ENCODE peak calls at places on chromosomes 16 and 17, in four cellular contexts. I, B, C and K are unnamed samples.

GRCh38 chr17:66441012-66441703 is 138.7 kb downstream of the PRKCA start:
- DNase-seq in I (no peak), B (no peak), C (no peak), K (no peak)

GRCh38 chr17:65074778-65075250 is 18.3 kb upstream of the GNA13 start:
- DNase-seq in I (peak; percentile 28), B (no peak), C (peak; percentile 60), K (peak; percentile 91)

GRCh38 chr16:78563905-78564304 is 464.5 kb downstream of the WWOX start:
- DNase-seq in I (no peak), B (no peak), C (no peak), K (no peak)

GRCh38 chr17:60300011-60300410 is 91.9 kb downstream of the USP32 start:
- DNase-seq in I (no peak), B (no peak), C (no peak), K (no peak)

GRCh38 chr16:23141500-23141899 is 7.8 kb downstream of the USP31 start:
- DNase-seq in I (no peak), B (no peak), C (no peak), K (no peak)

GRCh38 chr16:58332997-58333700 is 38.3 kb upstream of the PRSS54 start:
- DNase-seq in I (no peak), B (peak; percentile 62), C (no peak), K (no peak)

GRCh38 chr17:74045608-74046007 is 157.9 kb upstream of the RPL38 start:
- DNase-seq in I (no peak), B (no peak), C (no peak), K (no peak)

GRCh38 chr16:88747588-88748301 is 37.3 kb downstream of the PIEZO1 start:
- DNase-seq in I (peak; percentile 85), B (peak; percentile 87), C (peak; percentile 66), K (no peak)

GRCh38 chr17:37417852-37418251 is 11.2 kb downstream of the TADA2A start:
- DNase-seq in I (no peak), B (no peak), C (no peak), K (no peak)

GRCh38 chr16:84940670-84941551 is 70.4 kb downstream of the ZDHHC7 start:
- DNase-seq in I (no peak), B (no peak), C (no peak), K (peak; percentile 93)

GRCh38 chr17:43402567-43402966 is 3.8 kb downstream of the ARL4D start:
- DNase-seq in I (no peak), B (no peak), C (peak; percentile 48), K (no peak)

GRCh38 chr16:11992594-11993524 is 16.3 kb downstream of the SNX29 start:
- DNase-seq in I (no peak), B (no peak), C (no peak), K (no peak)

GRCh38 chr17:2058521-2059124 is 3.7 kb downstream of the HIC1 start:
- DNase-seq in I (no peak), B (peak; percentile 92), C (no peak), K (no peak)

GRCh38 chr16:8935989-8936388 is 27.7 kb downstream of the USP7 start:
- DNase-seq in I (peak; percentile 49), B (peak; percentile 66), C (peak; percentile 58), K (peak; percentile 39)

GRCh38 chr16:77721752-77722314 is 481 bp upstream of the NUDT7 start:
- DNase-seq in I (no peak), B (no peak), C (no peak), K (no peak)

GRCh38 chr17:81349397-81350319 is 45.6 kb upstream of the BAHCC1 start:
- DNase-seq in I (peak; percentile 86), B (no peak), C (peak; percentile 79), K (no peak)

GRCh38 chr17:72237223-72237622 is 116.4 kb downstream of the SOX9 start:
- DNase-seq in I (no peak), B (peak; percentile 25), C (no peak), K (no peak)

GRCh38 chr17:58330997-58331814 is 2.6 kb upstream of the TSPOAP1 start:
- DNase-seq in I (peak; percentile 69), B (peak; percentile 12), C (no peak), K (peak; percentile 20)

GRCh38 chr16:4945560-4946502 is 8.9 kb upstream of the PPL start:
- DNase-seq in I (no peak), B (no peak), C (no peak), K (no peak)

GRCh38 chr16:89033796-89034572 is 57.0 kb upstream of the CBFA2T3 start:
- DNase-seq in I (no peak), B (no peak), C (no peak), K (no peak)

GRCh38 chr17:3695723-3696411 is at the start of gene P2RX5:
- DNase-seq in I (peak; percentile 56), B (peak; percentile 58), C (no peak), K (peak; percentile 81)

GRCh38 chr16:28264656-28265055 is 27.7 kb upstream of the SBK1 start:
- DNase-seq in I (peak; percentile 45), B (no peak), C (no peak), K (no peak)

GRCh38 chr17:77332034-77332971 is 191.5 kb downstream of the SEC14L1 start:
- DNase-seq in I (no peak), B (peak; percentile 1), C (no peak), K (no peak)

GRCh38 chr16:12775689-12776236 is 27.9 kb downstream of the CPPED1 start:
- DNase-seq in I (no peak), B (no peak), C (no peak), K (no peak)

GRCh38 chr16:51907680-51908079 is 639.3 kb downstream of the TOX3 start:
- DNase-seq in I (no peak), B (no peak), C (no peak), K (no peak)

GRCh38 chr17:45147102-45147580 is 1.1 kb upstream of the HEXIM1 start:
- DNase-seq in I (no peak), B (no peak), C (no peak), K (peak; percentile 86)

DNA sequence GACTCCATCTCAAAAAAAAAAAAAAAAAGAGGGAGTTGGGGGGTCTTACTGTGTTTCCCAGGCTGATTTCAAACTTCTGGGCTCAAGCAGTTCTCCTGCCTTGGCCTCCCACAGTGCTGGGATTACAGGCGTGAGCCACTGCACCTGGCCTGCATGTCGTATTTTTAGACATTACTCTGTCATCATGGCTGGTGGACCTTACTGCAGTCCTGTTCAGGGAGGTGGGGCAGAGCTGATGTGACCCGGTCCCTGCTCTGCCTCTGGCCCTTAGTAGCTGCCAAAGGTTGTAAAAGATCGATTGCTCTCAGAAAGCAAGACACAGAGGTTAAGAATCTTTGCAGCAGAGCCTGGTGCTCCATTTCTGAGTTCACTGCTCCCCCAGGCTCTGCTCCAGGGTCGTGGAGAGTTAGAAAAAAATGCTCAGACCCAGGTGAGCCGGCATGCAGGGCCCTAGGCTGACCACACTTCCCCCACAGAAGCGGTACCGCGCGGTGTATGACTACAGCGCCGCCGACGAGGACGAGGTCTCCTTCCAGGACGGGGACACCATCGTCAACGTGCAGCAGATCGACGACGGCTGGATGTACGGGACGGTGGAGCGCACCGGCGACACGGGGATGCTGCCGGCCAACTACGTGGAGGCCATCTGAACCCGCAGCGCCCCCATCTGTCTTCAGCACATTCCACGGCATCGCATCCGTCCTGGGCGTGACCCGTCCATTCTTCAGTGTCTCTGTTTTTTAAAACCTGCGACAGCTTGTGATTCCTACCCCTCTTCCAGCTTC is 7.1 kb upstream of the LASP1NB start:
- DNase-seq in I (no peak), B (peak; percentile 72), C (no peak), K (no peak)
- TF ChIP-seq FOXJ3 in I (no peak), B (no peak), C (no peak), K (no peak)

GRCh38 chr17:56894859-56895455 is 18.9 kb downstream of the TRIM25 start:
- DNase-seq in I (no peak), B (no peak), C (no peak), K (no peak)

GRCh38 chr17:56897646-56898424 is 16.0 kb downstream of the TRIM25 start:
- DNase-seq in I (no peak), B (no peak), C (no peak), K (no peak)

GRCh38 chr17:56896217-56896967 is 17.5 kb downstream of the TRIM25 start:
- DNase-seq in I (no peak), B (no peak), C (no peak), K (no peak)

GRCh38 chr17:56898874-56899273 is 15.0 kb downstream of the TRIM25 start:
- DNase-seq in I (peak; percentile 59), B (no peak), C (no peak), K (no peak)

DNA sequence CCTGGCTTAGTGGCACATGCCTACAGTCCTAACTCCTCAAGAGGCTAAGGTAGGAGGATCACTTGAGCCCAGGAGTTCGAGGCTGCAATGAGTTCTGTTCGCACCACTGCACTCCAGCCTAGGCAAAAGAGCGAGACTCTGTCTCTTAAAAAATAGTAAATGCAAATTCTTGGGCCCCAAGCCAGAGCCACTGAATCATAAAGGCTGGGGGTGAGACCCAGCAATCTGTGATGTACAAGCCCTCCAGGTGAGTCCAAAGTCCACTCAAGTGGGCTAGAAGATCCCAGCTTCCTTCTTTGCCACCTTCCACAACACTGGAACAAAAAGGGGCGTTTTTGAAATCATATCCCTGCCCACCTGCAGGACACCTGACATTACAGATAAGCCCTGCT is 16.9 kb downstream of the TRIM25 start:
- DNase-seq in I (no peak), B (no peak), C (no peak), K (no peak)
- TF ChIP-seq FOXJ3 in I (no peak), B (no peak), C (no peak), K (no peak)

DNA sequence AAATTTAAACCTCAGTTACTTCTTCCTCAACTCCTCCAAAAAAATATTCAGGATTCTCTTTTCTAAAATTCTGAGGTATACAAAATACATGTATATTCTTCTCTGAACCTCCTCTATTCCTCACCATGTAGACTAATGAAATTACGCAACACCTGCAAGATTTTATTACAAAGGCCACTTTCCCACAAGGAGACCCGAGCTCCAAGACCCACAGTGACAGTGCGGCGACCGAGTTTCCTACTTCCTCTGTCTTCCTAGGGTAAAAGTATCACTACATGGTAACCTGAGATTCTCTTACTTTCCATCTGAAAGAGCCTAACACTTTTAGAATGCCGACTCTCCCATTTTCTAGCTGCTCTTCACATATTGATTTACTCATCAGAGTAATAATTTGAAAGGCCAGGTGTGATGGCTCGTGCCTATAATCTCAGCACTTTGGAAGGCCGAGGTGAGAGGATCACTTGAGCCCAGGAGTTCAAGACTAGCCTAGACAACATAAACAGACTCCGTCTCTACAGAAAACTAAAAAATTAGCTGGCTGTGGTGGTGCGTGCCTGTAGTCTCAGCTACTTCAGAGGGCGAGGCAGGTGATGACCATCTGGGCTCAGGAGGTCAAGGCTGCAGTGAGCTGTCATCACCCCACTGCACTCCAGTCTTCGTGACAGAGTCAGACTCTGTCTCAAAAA is 35.7 kb downstream of the CYTH1 start:
- DNase-seq in I (no peak), B (no peak), C (peak; percentile 42), K (no peak)
- TF ChIP-seq FOXJ3 in I (no peak), B (no peak), C (no peak), K (no peak)

DNA sequence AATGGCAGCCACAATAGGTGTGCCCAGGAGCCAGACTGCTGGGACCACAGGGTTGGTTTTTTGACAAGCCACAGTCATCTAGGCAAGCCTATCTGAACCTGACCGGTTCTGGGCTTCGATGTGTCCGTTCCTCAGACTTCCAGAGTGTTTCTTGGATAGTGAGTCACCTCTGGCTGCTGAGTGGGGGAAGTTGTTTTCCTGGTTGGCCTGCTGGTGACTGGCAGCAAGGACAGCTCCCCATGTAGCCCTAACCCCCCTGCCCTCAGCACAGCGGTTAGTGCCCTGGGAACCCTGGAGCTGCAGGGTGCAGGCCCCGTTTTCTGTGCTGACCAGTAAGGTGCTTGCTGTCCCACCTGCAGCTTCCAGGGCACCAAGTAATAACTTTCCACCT is 65.5 kb downstream of the PLD6 start:
- DNase-seq in I (peak; percentile 15), B (no peak), C (no peak), K (no peak)
- TF ChIP-seq FOXJ3 in I (no peak), B (no peak), C (no peak), K (no peak)

GRCh38 chr17:32915108-32915700 is 12.7 kb upstream of the TMEM98 start:
- DNase-seq in I (no peak), B (no peak), C (no peak), K (no peak)
- TF ChIP-seq FOXJ3 in I (no peak), B (no peak), C (no peak), K (no peak)